ENCODE peak calls at places on chromosomes 4 and X, in eight cellular contexts. W is lower leg skin; E is tibial artery; U is activated CD8-positive, alpha-beta T cell treated with anti-CD3 and anti-CD28 coated beads, Interleukin-2, amount 10 ng/mL, durations not matched to agents 7 days and 5 days; M is kidney glomerular epithelial cell; T is activated T-helper 1 cell treated with anti-CD3 and anti-CD28 coated beads, Interleukin-2, amount 50 U/mL, for 16 hours; J is renal cortical epithelial cell; P is effector CD4-positive, alpha-beta T cell. X is an unnamed sample.

GRCh38 chr4:1493540-1494287 is 87.5 kb upstream of the NKX1-1 start:
- DNase-seq in M (no peak), W (no peak), P (no peak), E (no peak), J (no peak), U (no peak), T (no peak), X (no peak)

GRCh38 chrX:39752820-39753219 is 344.9 kb downstream of the BCOR start:
- DNase-seq in W (no peak), T (no peak), U (no peak), P (no peak), M (no peak), J (peak), E (no peak), X (no peak)

GRCh38 chr4:16686195-16686594 is 212.2 kb downstream of the LDB2 start:
- DNase-seq in E (no peak), P (no peak), U (no peak), M (peak), T (no peak), J (peak), W (no peak), X (no peak)

GRCh38 chrX:152428089-152428488 is 23.0 kb downstream of the GABRA3 start:
- DNase-seq in J (no peak), U (no peak), P (no peak), M (no peak), W (no peak), T (no peak), E (no peak), X (no peak)

GRCh38 chrX:137195991-137196390 is 162.2 kb upstream of the GPR101 start:
- DNase-seq in P (no peak), E (no peak), W (no peak), J (peak), U (no peak), T (no peak), M (no peak), X (no peak)

GRCh38 chr4:167537761-167538160 is 303.5 kb upstream of the SPOCK3 start:
- DNase-seq in P (no peak), W (no peak), T (no peak), U (no peak), M (no peak), J (no peak), E (no peak), X (no peak)

GRCh38 chrX:131199086-131199485 is 90.0 kb downstream of the IGSF1 start:
- DNase-seq in P (no peak), W (no peak), M (no peak), T (no peak), J (peak), E (no peak), U (no peak), X (no peak)

GRCh38 chr4:81723927-81724587 is 252.3 kb upstream of the RASGEF1B start:
- DNase-seq in T (no peak), M (peak), W (no peak), E (peak), P (no peak), U (no peak), J (peak), X (no peak)

GRCh38 chr4:38013461-38014366 is 53.5 kb downstream of the PTTG2 start:
- DNase-seq in M (peak), T (no peak), E (peak), J (peak), P (no peak), U (no peak), W (no peak), X (no peak)

GRCh38 chr4:25827897-25828296 is 34.9 kb downstream of the SEL1L3 start:
- DNase-seq in J (no peak), W (no peak), P (no peak), E (no peak), U (no peak), T (no peak), M (no peak), X (no peak)

GRCh38 chrX:155870958-155871357 is 10.2 kb upstream of the VAMP7 start:
- DNase-seq in P (no peak), M (no peak), J (no peak), E (no peak), W (no peak), U (no peak), T (no peak), X (no peak)

GRCh38 chrX:29040160-29040559 is 452.9 kb downstream of the IL1RAPL1 start:
- DNase-seq in E (no peak), M (no peak), J (no peak), T (no peak), U (no peak), W (no peak), P (no peak), X (no peak)

GRCh38 chr4:106793933-106794332 is 242.2 kb downstream of the DKK2 start:
- DNase-seq in P (no peak), E (no peak), T (no peak), J (no peak), W (no peak), M (no peak), U (no peak), X (no peak)

GRCh38 chr4:1471443-1472147 is 65.4 kb upstream of the NKX1-1 start:
- DNase-seq in W (peak), P (no peak), T (peak), J (no peak), M (no peak), U (no peak), E (no peak), X (no peak)